ENCODE peak calls at places on chromosomes 4 and X, in five cellular contexts. Q, T, D, W and G are unnamed samples.

GRCh38 chr4:71870456-71870855 is 86.6 kb upstream of the GC start:
- DNase-seq in Q (no peak), D (no peak), T (no peak), W (no peak), G (no peak)

GRCh38 chr4:28490669-28491068 is 1630.0 kb downstream of the STIM2 start:
- DNase-seq in Q (no peak), T (no peak), W (no peak), D (peak), G (no peak)

GRCh38 chr4:36411338-36411737 is 129.9 kb downstream of the DTHD1 start:
- DNase-seq in Q (no peak), T (no peak), D (no peak), W (no peak), G (no peak)

GRCh38 chrX:132489256-132490085 is 633 bp upstream of the MBNL3 start:
- DNase-seq in Q (peak), D (peak), W (no peak), T (no peak), G (no peak)

GRCh38 chr4:65367306-65367705 is 303.0 kb downstream of the EPHA5 start:
- DNase-seq in Q (no peak), D (no peak), W (no peak), T (no peak), G (no peak)

GRCh38 chr4:156295676-156296075 is 342.0 kb upstream of the CTSO start:
- DNase-seq in D (no peak), Q (no peak), W (no peak), T (no peak), G (no peak)

GRCh38 chrX:52933213-52933612 is 25.1 kb downstream of the FAM156A start:
- DNase-seq in T (no peak), D (no peak), W (no peak), Q (no peak), G (no peak)

GRCh38 chrX:153408871-153409351 is 2.4 kb upstream of the ZFP92 start:
- DNase-seq in W (no peak), Q (no peak), T (no peak), D (no peak), G (no peak)

GRCh38 chrX:117987376-117987775 is 129.2 kb downstream of the KLHL13 start:
- DNase-seq in Q (no peak), D (no peak), W (no peak), T (no peak), G (no peak)

GRCh38 chr4:73341454-73341853 is 62.6 kb upstream of the ALB start:
- DNase-seq in D (peak), T (peak), Q (peak), W (peak), G (peak)

GRCh38 chr4:11687727-11688126 is 259.0 kb upstream of the HS3ST1 start:
- DNase-seq in Q (no peak), D (no peak), T (no peak), W (no peak), G (no peak)

GRCh38 chr4:1842993-1843448 is 12.9 kb downstream of the LETM1 start:
- DNase-seq in Q (no peak), T (no peak), W (no peak), D (no peak), G (no peak)

GRCh38 chr4:24473309-24473721 is 111.0 kb downstream of the DHX15 start:
- DNase-seq in D (peak), W (peak), T (no peak), Q (peak), G (no peak)

GRCh38 chrX:367349-367748 is 19.4 kb downstream of the PPP2R3B start:
- DNase-seq in Q (no peak), W (no peak), D (no peak), T (no peak), G (no peak)

GRCh38 chr4:107442538-107443083 is 277.4 kb downstream of the PAPSS1 start:
- DNase-seq in Q (no peak), D (no peak), T (no peak), W (no peak), G (no peak)

GRCh38 chrX:19344661-19345060 is 934 bp downstream of the PDHA1 start:
- DNase-seq in Q (no peak), D (no peak), W (no peak), T (no peak), G (no peak)

GRCh38 chr4:106409901-106410889 is 41.6 kb upstream of the GIMD1 start:
- DNase-seq in D (peak), W (no peak), Q (no peak), T (no peak), G (no peak)

GRCh38 chr4:119025916-119026661 is 109.5 kb upstream of the MYOZ2 start:
- DNase-seq in T (no peak), D (no peak), Q (peak), W (no peak), G (no peak)

GRCh38 chrX:42189601-42190000 is 266.2 kb upstream of the CASK start:
- DNase-seq in Q (no peak), D (no peak), W (no peak), T (no peak), G (no peak)

GRCh38 chr4:151284534-151285245 is 7.7 kb downstream of the PRSS48 start:
- DNase-seq in D (peak), Q (no peak), W (no peak), T (no peak), G (no peak)

GRCh38 chr4:98260579-98261290 is 449 bp upstream of the RAP1GDS1 start:
- DNase-seq in Q (peak), D (peak), W (peak), T (peak), G (peak)

GRCh38 chr4:98262431-98262830 is 1.2 kb downstream of the RAP1GDS1 start:
- DNase-seq in D (peak), W (no peak), Q (no peak), T (no peak), G (no peak)

GRCh38 chr4:98261291-98262271 is at the start of gene RAP1GDS1:
- DNase-seq in Q (peak), T (no peak), W (peak), D (peak), G (peak)

GRCh38 chr4:98260047-98260578 is 1.1 kb upstream of the RAP1GDS1 start:
- DNase-seq in Q (no peak), D (peak), T (no peak), W (peak), G (peak)
- TF ChIP-seq JUNB in Q (no peak), D (no peak), T (no peak), W (no peak), G (no peak)

GRCh38 chr4:124635331-124635730 is 77.2 kb downstream of the ANKRD50 start:
- DNase-seq in D (no peak), W (no peak), T (no peak), Q (no peak), G (no peak)

GRCh38 chr4:124642846-124643245 is 69.7 kb downstream of the ANKRD50 start:
- DNase-seq in Q (no peak), D (no peak), T (no peak), W (no peak), G (no peak)

GRCh38 chr4:124636793-124637192 is 75.7 kb downstream of the ANKRD50 start:
- DNase-seq in Q (no peak), T (no peak), D (peak), W (no peak), G (no peak)

GRCh38 chr4:124641715-124642380 is 70.7 kb downstream of the ANKRD50 start:
- DNase-seq in W (no peak), D (no peak), Q (peak), T (no peak), G (no peak)

GRCh38 chr4:124640037-124640730 is 72.3 kb downstream of the ANKRD50 start:
- DNase-seq in D (no peak), Q (peak), T (no peak), W (no peak), G (no peak)
- TF ChIP-seq JUNB in D (no peak), Q (peak), T (no peak), W (no peak), G (no peak)

GRCh38 chr4:79134767-79135166 is 191.1 kb downstream of the NAA11 start:
- DNase-seq in W (no peak), T (no peak), D (no peak), Q (no peak), G (no peak)
- TF ChIP-seq JUNB in W (no peak), T (no peak), D (no peak), Q (no peak), G (no peak)

GRCh38 chrX:5650904-5651303 is 577.8 kb downstream of the NLGN4X start:
- DNase-seq in Q (no peak), D (peak), T (no peak), W (no peak), G (no peak)

DNA sequence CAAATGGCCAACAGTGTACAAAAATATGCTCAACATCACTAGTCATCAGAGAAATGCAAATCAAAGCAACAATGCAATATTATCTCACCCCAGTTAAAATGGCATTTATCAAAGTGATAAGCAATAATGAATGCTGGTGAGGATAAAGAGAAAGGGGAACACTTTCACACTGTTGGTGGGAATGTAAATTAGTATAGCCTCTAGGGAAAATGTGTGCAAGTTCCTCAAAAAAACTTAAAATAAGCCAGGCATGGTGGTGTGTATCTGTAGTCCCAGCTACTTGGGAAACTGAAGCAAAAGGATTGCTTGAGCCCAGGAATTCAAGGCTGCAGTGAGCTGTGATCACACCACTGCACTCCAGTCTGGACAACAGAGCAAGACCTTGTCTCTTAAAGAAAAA is 572.1 kb downstream of the NLGN4X start:
- DNase-seq in D (no peak), T (no peak), W (no peak), Q (no peak), G (no peak)
- TF ChIP-seq JUNB in D (no peak), T (no peak), W (no peak), Q (no peak), G (no peak)

GRCh38 chr4:84220990-84221389 is 278.1 kb downstream of the NKX6-1 start:
- DNase-seq in T (no peak), Q (no peak), D (no peak), W (no peak), G (no peak)

GRCh38 chr4:84215218-84215617 is 283.9 kb downstream of the NKX6-1 start:
- DNase-seq in D (no peak), T (no peak), W (no peak), Q (no peak), G (no peak)

GRCh38 chr4:84221704-84222103 is 277.4 kb downstream of the NKX6-1 start:
- DNase-seq in Q (no peak), W (no peak), T (no peak), D (peak), G (no peak)

GRCh38 chr4:84218002-84218401 is 281.1 kb downstream of the NKX6-1 start:
- DNase-seq in Q (no peak), W (no peak), T (no peak), D (peak), G (no peak)
- TF ChIP-seq JUNB in Q (no peak), W (no peak), T (no peak), D (no peak), G (no peak)

DNA sequence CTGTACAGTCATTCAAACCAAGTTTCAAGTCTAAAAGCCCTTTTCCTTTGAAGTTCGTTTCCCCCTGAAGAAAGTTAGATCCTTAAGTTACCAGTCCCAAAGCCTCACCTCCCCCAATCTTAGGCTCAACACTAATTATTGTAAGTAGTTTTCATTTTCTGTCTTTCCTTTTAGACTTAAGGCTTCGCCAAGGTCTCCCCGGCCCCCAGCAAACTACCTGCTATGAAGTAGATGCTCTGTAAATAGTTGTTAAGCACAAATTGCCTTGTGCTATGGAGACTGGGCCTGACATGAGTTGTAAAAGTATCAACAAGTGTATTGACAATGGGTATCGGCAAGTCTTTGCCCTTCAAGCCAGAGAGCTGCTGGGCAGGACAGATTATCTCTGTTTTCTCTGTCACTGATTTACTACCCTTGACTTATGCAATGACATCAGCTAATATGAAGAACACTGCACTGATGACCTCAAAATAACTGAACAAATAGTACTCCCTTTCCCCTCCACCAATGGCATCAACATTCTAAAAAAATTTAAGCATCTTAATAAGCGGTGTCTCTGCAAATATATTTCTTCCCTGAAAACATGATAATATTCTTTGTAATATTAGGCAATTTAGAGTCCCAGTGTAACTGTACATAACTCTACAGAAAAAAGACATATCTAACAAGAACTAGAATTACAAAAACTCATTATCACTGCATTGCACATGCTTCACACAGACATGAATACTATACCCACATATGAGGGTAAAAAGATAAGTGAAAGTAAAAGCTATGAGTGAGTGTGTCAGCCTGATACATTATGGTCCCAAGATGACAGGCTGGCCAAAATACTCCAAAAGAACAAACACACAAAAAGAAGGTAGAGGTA is 2.6 kb upstream of the FGB start:
- DNase-seq in W (no peak), D (no peak), T (no peak), Q (peak), G (peak)
- TF ChIP-seq JUNB in W (no peak), D (no peak), T (no peak), Q (no peak), G (no peak)

GRCh38 chr4:15781427-15782095 is 3.4 kb downstream of the CD38 start:
- DNase-seq in T (peak), W (no peak), Q (no peak), D (no peak), G (no peak)
- TF ChIP-seq JUNB in T (peak), W (no peak), Q (no peak), D (no peak), G (no peak)

DNA sequence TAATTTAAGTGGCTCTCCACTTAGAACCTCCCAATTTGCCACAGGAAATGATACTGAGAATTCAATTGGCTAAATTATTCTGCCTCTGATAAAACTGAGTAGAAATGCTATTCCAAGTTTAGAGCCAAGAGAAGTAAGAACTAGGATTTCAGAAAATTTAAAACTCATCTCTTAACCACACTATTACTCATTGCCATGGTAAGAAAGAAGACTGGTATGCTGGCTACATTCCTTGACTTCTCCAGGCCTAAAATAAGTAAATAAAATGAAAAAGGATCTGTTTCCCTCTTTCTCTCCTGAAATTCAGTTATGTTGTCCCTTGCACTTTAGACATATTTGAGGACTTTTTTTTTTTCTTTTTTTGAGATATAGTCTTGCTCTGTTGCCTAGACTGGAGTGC is 23.3 kb downstream of the ZNF280C start:
- DNase-seq in D (no peak), W (no peak), Q (no peak), T (no peak), G (no peak)
- TF ChIP-seq JUNB in D (no peak), W (no peak), Q (no peak), T (no peak), G (no peak)

GRCh38 chr4:110271986-110272385 is 73.6 kb upstream of the ELOVL6 start:
- DNase-seq in W (no peak), Q (no peak), D (no peak), T (no peak), G (no peak)
- TF ChIP-seq JUNB in W (no peak), Q (no peak), D (no peak), T (no peak), G (no peak)